ENCODE peak calls at places on chromosome 2, in four cellular contexts. One of them, this sample, is unnamed. For H3K36me3, the result is how much of the 10 kb centered on the place peaks cover.

GRCh38 chr2:128357561-128358370 is 39.1 kb upstream of the HS6ST1 start:
- DNase-seq in HCT116: no peak
- DNase-seq in body of pancreas: no peak
- DNase-seq in breast epithelium: no peak
- DNase-seq in this sample: no peak

GRCh38 chr2:221710744-221711143 is 138.6 kb upstream of the EPHA4 start:
- DNase-seq in breast epithelium: no peak
- DNase-seq in HCT116: no peak
- DNase-seq in body of pancreas: no peak
- DNase-seq in this sample: no peak

GRCh38 chr2:46804794-46805193 is 110.8 kb downstream of the MCFD2 start:
- DNase-seq in breast epithelium: no peak
- DNase-seq in HCT116: no peak
- DNase-seq in body of pancreas: no peak
- DNase-seq in this sample: no peak

GRCh38 chr2:80073134-80073561 is 231.4 kb downstream of the LRRTM1 start:
- DNase-seq in HCT116: peak
- DNase-seq in body of pancreas: peak
- DNase-seq in breast epithelium: no peak
- DNase-seq in this sample: peak

GRCh38 chr2:201185863-201186262 is 2.9 kb downstream of the CASP10 start:
- DNase-seq in breast epithelium: no peak
- DNase-seq in HCT116: no peak
- DNase-seq in body of pancreas: no peak
- DNase-seq in this sample: no peak

GRCh38 chr2:70070557-70071268 is 16.6 kb upstream of the PCBP1 start:
- DNase-seq in body of pancreas: peak
- DNase-seq in breast epithelium: no peak
- DNase-seq in HCT116: peak
- DNase-seq in this sample: peak

GRCh38 chr2:148052687-148053086 is 31.8 kb downstream of the MBD5 start:
- DNase-seq in body of pancreas: no peak
- DNase-seq in breast epithelium: no peak
- DNase-seq in HCT116: no peak
- DNase-seq in this sample: no peak

GRCh38 chr2:95389256-95390119 is 13.0 kb upstream of the FAHD2A start:
- DNase-seq in breast epithelium: peak
- DNase-seq in HCT116: peak
- DNase-seq in body of pancreas: peak
- DNase-seq in this sample: peak

GRCh38 chr2:218858138-218858445 is 1.5 kb upstream of the WNT6 start:
- DNase-seq in HCT116: no peak
- DNase-seq in breast epithelium: no peak
- DNase-seq in body of pancreas: no peak
- DNase-seq in this sample: no peak

GRCh38 chr2:47867205-47867604 is 39.1 kb downstream of the FBXO11 start:
- DNase-seq in breast epithelium: no peak
- DNase-seq in HCT116: peak
- DNase-seq in body of pancreas: peak
- DNase-seq in this sample: peak

GRCh38 chr2:40367652-40368051 is 84.2 kb downstream of the SLC8A1 start:
- DNase-seq in body of pancreas: no peak
- DNase-seq in HCT116: no peak
- DNase-seq in breast epithelium: no peak
- DNase-seq in this sample: no peak

GRCh38 chr2:192696857-192697256 is 502.1 kb upstream of the TMEFF2 start:
- DNase-seq in body of pancreas: no peak
- DNase-seq in breast epithelium: no peak
- DNase-seq in HCT116: no peak
- DNase-seq in this sample: no peak

GRCh38 chr2:192067631-192068030 is 127.1 kb downstream of the TMEFF2 start:
- DNase-seq in breast epithelium: no peak
- DNase-seq in HCT116: no peak
- DNase-seq in body of pancreas: no peak
- DNase-seq in this sample: no peak

GRCh38 chr2:159292157-159292556 is 5.7 kb upstream of the WDSUB1 start:
- DNase-seq in body of pancreas: no peak
- DNase-seq in breast epithelium: no peak
- DNase-seq in HCT116: no peak
- DNase-seq in this sample: no peak

GRCh38 chr2:233832869-233833812 is 21.2 kb downstream of the HJURP start:
- DNase-seq in body of pancreas: no peak
- DNase-seq in breast epithelium: no peak
- DNase-seq in HCT116: peak
- DNase-seq in this sample: peak

GRCh38 chr2:97699765-97700444 is 13.5 kb upstream of the ZAP70 start:
- DNase-seq in breast epithelium: no peak
- DNase-seq in body of pancreas: peak
- DNase-seq in HCT116: peak
- DNase-seq in this sample: peak

GRCh38 chr2:33634261-33634910 is 35.3 kb upstream of the FAM98A start:
- DNase-seq in HCT116: no peak
- DNase-seq in body of pancreas: no peak
- DNase-seq in breast epithelium: no peak
- DNase-seq in this sample: no peak

GRCh38 chr2:3130889-3131635 is 246.6 kb downstream of the EIPR1 start:
- DNase-seq in body of pancreas: no peak
- DNase-seq in HCT116: no peak
- DNase-seq in breast epithelium: no peak
- DNase-seq in this sample: no peak

GRCh38 chr2:176082885-176083731 is 654 bp downstream of the EVX2 start:
- DNase-seq in HCT116: no peak
- DNase-seq in breast epithelium: no peak
- DNase-seq in body of pancreas: no peak
- DNase-seq in this sample: no peak

GRCh38 chr2:215105607-215106354 is 32.6 kb downstream of the ABCA12 start:
- DNase-seq in HCT116: no peak
- DNase-seq in breast epithelium: no peak
- DNase-seq in body of pancreas: no peak
- DNase-seq in this sample: no peak

GRCh38 chr2:121363632-121364420 is 78.8 kb upstream of the TFCP2L1 start:
- DNase-seq in body of pancreas: no peak
- DNase-seq in breast epithelium: no peak
- DNase-seq in HCT116: no peak
- DNase-seq in this sample: no peak

GRCh38 chr2:197934926-197935274 is 130.5 kb downstream of the PLCL1 start:
- DNase-seq in HCT116: no peak
- DNase-seq in breast epithelium: no peak
- DNase-seq in body of pancreas: no peak
- DNase-seq in this sample: no peak

GRCh38 chr2:150144546-150145305 is 342.7 kb downstream of the RND3 start:
- DNase-seq in breast epithelium: no peak
- DNase-seq in HCT116: no peak
- DNase-seq in body of pancreas: no peak
- DNase-seq in this sample: no peak

GRCh38 chr2:50995610-50996009 is 36.3 kb downstream of the NRXN1 start:
- DNase-seq in breast epithelium: no peak
- DNase-seq in body of pancreas: no peak
- DNase-seq in HCT116: no peak
- DNase-seq in this sample: no peak

GRCh38 chr2:197286805-197287595 is 23.6 kb downstream of the ANKRD44 start:
- DNase-seq in body of pancreas: peak
- DNase-seq in breast epithelium: no peak
- DNase-seq in HCT116: no peak
- DNase-seq in this sample: no peak

GRCh38 chr2:9378433-9379371 is 44.6 kb downstream of the ITGB1BP1 start:
- DNase-seq in breast epithelium: no peak
- DNase-seq in HCT116: no peak
- DNase-seq in body of pancreas: peak
- DNase-seq in this sample: peak

GRCh38 chr2:238851751-238852150 is 3.9 kb downstream of the TWIST2 start:
- DNase-seq in body of pancreas: no peak
- DNase-seq in breast epithelium: no peak
- DNase-seq in HCT116: no peak
- DNase-seq in this sample: no peak

GRCh38 chr2:144567745-144568144 is 47.8 kb upstream of the ZEB2 start:
- DNase-seq in breast epithelium: no peak
- DNase-seq in HCT116: no peak
- DNase-seq in body of pancreas: no peak
- DNase-seq in this sample: no peak

GRCh38 chr2:46469116-46469515 is 10.2 kb upstream of the TMEM247 start:
- DNase-seq in HCT116: no peak
- DNase-seq in breast epithelium: no peak
- DNase-seq in body of pancreas: no peak
- DNase-seq in this sample: no peak

GRCh38 chr2:60583604-60584003 is 30.1 kb upstream of the BCL11A start:
- DNase-seq in HCT116: no peak
- DNase-seq in body of pancreas: no peak
- DNase-seq in breast epithelium: no peak
- DNase-seq in this sample: no peak

GRCh38 chr2:60586081-60586480 is 32.6 kb upstream of the BCL11A start:
- DNase-seq in body of pancreas: no peak
- DNase-seq in HCT116: no peak
- DNase-seq in breast epithelium: no peak
- DNase-seq in this sample: no peak

GRCh38 chr2:60585276-60585675 is 31.8 kb upstream of the BCL11A start:
- DNase-seq in body of pancreas: no peak
- DNase-seq in breast epithelium: no peak
- DNase-seq in HCT116: no peak
- DNase-seq in this sample: no peak

GRCh38 chr2:60577884-60578283 is 24.4 kb upstream of the BCL11A start:
- DNase-seq in body of pancreas: no peak
- DNase-seq in breast epithelium: no peak
- DNase-seq in HCT116: no peak
- DNase-seq in this sample: no peak

GRCh38 chr2:60581461-60582282 is 28.2 kb upstream of the BCL11A start:
- DNase-seq in breast epithelium: peak
- DNase-seq in HCT116: no peak
- DNase-seq in body of pancreas: peak
- DNase-seq in this sample: peak
- H3K4me3 ChIP-seq in breast epithelium: peak
- H3K4me3 ChIP-seq in HCT116: peak
- H3K4me3 ChIP-seq in body of pancreas: peak
- H3K4me3 ChIP-seq in this sample: peak

GRCh38 chr2:74881176-74881575 is 47.2 kb downstream of the HK2 start:
- DNase-seq in body of pancreas: no peak
- DNase-seq in breast epithelium: no peak
- DNase-seq in HCT116: no peak
- DNase-seq in this sample: no peak
- H3K36me3 ChIP-seq in body of pancreas: under half
- H3K36me3 ChIP-seq in breast epithelium: under half
- H3K36me3 ChIP-seq in HCT116: under half
- H3K36me3 ChIP-seq in this sample: under half

DNA sequence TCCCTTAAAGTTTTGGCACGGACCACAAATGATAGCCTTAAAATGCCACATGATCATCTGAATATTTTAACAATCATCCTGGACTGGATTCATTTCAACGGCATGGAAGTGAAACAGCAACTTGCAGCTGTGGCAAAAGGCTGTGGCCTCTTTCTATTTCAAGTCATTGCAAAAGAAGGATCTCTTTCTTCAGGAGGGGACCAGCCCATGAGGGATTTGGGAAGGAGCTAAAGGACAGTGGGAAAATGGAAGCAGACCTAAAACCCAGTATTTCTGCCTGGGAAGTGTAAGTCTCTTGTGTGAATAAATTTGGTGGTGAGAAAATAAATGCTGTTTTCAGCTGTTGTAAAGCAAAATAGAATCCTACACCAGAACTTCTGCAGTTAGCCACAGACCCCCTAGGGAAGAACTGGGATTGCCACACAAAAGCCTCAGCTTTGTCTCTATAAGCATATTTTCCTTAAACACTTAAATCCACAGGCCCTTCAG is 107.3 kb upstream of the ZFP36L2 start:
- DNase-seq in HCT116: no peak
- DNase-seq in breast epithelium: no peak
- DNase-seq in body of pancreas: no peak
- DNase-seq in this sample: no peak
- H3K4me3 ChIP-seq in HCT116: no peak
- H3K4me3 ChIP-seq in breast epithelium: no peak
- H3K4me3 ChIP-seq in body of pancreas: no peak
- H3K4me3 ChIP-seq in this sample: no peak

DNA sequence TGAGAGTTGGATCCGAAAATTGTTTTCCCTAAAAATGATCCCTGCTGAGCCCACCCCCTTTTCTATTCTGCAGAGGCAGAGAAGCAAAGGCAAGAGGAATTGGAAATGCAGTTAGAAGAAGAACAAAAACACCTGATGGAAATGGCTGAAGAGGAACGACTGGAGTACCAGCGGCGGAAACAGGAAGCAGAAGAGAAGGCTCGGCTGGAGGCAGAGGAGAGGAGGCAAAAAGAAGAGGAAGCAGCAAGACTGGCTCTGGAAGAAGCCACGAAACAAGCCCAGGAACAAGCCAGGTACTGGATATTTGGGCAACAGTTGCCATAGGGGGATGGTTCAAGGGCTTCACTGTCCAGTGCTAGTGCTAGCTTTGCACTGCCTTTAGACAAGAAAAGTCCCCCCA is 41.7 kb downstream of the SUMO1 start:
- DNase-seq in body of pancreas: no peak
- DNase-seq in breast epithelium: no peak
- DNase-seq in HCT116: no peak
- DNase-seq in this sample: no peak
- H3K36me3 ChIP-seq in body of pancreas: under half
- H3K36me3 ChIP-seq in breast epithelium: under half
- H3K36me3 ChIP-seq in HCT116: under half
- H3K36me3 ChIP-seq in this sample: under half

GRCh38 chr2:167406558-167406957 is 518.3 kb downstream of the XIRP2 start:
- DNase-seq in body of pancreas: no peak
- DNase-seq in HCT116: no peak
- DNase-seq in breast epithelium: no peak
- DNase-seq in this sample: no peak
- H3K4me3 ChIP-seq in body of pancreas: no peak
- H3K4me3 ChIP-seq in HCT116: no peak
- H3K4me3 ChIP-seq in breast epithelium: no peak
- H3K4me3 ChIP-seq in this sample: no peak

DNA sequence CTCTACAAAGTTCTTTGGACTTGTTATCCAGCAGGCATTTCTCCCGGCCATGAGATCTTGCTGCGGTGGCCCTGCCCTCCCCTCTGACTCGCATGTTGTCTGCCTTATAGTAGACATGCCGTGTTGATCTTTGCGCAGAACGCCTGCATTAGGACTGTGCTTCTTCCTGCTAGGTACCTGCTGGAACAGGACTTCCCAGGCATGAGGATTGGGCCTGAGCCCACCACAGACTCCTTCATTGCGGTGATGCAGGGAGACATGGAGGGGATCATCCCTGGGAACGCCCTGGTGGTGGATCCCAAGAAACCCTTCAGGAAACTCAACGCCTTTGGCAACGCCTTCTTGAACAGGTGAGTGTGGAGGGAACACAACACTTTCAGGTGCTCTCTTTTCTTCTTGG is 10.1 kb downstream of the EHD3 start:
- DNase-seq in breast epithelium: no peak
- DNase-seq in body of pancreas: no peak
- DNase-seq in HCT116: no peak
- DNase-seq in this sample: no peak
- H3K36me3 ChIP-seq in breast epithelium: under half
- H3K36me3 ChIP-seq in body of pancreas: under half
- H3K36me3 ChIP-seq in HCT116: under half
- H3K36me3 ChIP-seq in this sample: under half